ENCODE peak calls at places on chromosome 2, in ten cellular contexts. One of them, this sample, is unnamed.
A peak's percentile ranks its signal among the peaks of the same experiment; 100 is the strongest.

GRCh38 chr2:54524236-54524991 is 68.3 kb downstream of the SPTBN1 start:
- DNase-seq in transverse colon: no peak
- DNase-seq in brain pericyte: peak; percentile 47
- DNase-seq in head of caudate nucleus: no peak
- DNase-seq in T-helper 17 cell: no peak
- DNase-seq in tibial artery: no peak
- DNase-seq in MM.1S: peak; percentile 70
- DNase-seq in AG10803: peak; percentile 84
- DNase-seq in GM12865: peak; percentile 81
- DNase-seq in mammary epithelial cell: peak; percentile 59
- DNase-seq in this sample: peak; percentile 36

GRCh38 chr2:3823748-3824147 is 120.4 kb downstream of the DCDC2C start:
- DNase-seq in transverse colon: no peak
- DNase-seq in brain pericyte: no peak
- DNase-seq in head of caudate nucleus: no peak
- DNase-seq in T-helper 17 cell: no peak
- DNase-seq in tibial artery: no peak
- DNase-seq in MM.1S: no peak
- DNase-seq in AG10803: peak; percentile 5
- DNase-seq in GM12865: no peak
- DNase-seq in mammary epithelial cell: no peak
- DNase-seq in this sample: no peak

GRCh38 chr2:225452677-225453076 is 53.2 kb downstream of the NYAP2 start:
- DNase-seq in transverse colon: no peak
- DNase-seq in brain pericyte: no peak
- DNase-seq in head of caudate nucleus: no peak
- DNase-seq in T-helper 17 cell: no peak
- DNase-seq in tibial artery: no peak
- DNase-seq in MM.1S: no peak
- DNase-seq in AG10803: no peak
- DNase-seq in GM12865: no peak
- DNase-seq in mammary epithelial cell: no peak
- DNase-seq in this sample: no peak

GRCh38 chr2:31318360-31319336 is 84.7 kb downstream of the EHD3 start:
- DNase-seq in transverse colon: peak; percentile 49
- DNase-seq in brain pericyte: peak; percentile 70
- DNase-seq in head of caudate nucleus: no peak
- DNase-seq in T-helper 17 cell: no peak
- DNase-seq in tibial artery: peak; percentile 48
- DNase-seq in MM.1S: peak; percentile 55
- DNase-seq in AG10803: peak; percentile 83
- DNase-seq in GM12865: peak; percentile 45
- DNase-seq in mammary epithelial cell: peak; percentile 48
- DNase-seq in this sample: peak; percentile 76

GRCh38 chr2:119119076-119119710 is 39.4 kb downstream of the C1QL2 start:
- DNase-seq in transverse colon: no peak
- DNase-seq in brain pericyte: no peak
- DNase-seq in head of caudate nucleus: no peak
- DNase-seq in T-helper 17 cell: no peak
- DNase-seq in tibial artery: no peak
- DNase-seq in MM.1S: no peak
- DNase-seq in AG10803: no peak
- DNase-seq in GM12865: no peak
- DNase-seq in mammary epithelial cell: no peak
- DNase-seq in this sample: no peak

GRCh38 chr2:44834656-44835055 is 106.8 kb upstream of the SIX3 start:
- DNase-seq in transverse colon: no peak
- DNase-seq in brain pericyte: no peak
- DNase-seq in head of caudate nucleus: no peak
- DNase-seq in T-helper 17 cell: no peak
- DNase-seq in tibial artery: no peak
- DNase-seq in MM.1S: no peak
- DNase-seq in AG10803: no peak
- DNase-seq in GM12865: peak; percentile 53
- DNase-seq in mammary epithelial cell: no peak
- DNase-seq in this sample: no peak

GRCh38 chr2:127326289-127326945 is 32.5 kb upstream of the ERCC3 start:
- DNase-seq in transverse colon: no peak
- DNase-seq in brain pericyte: no peak
- DNase-seq in head of caudate nucleus: no peak
- DNase-seq in T-helper 17 cell: no peak
- DNase-seq in tibial artery: no peak
- DNase-seq in MM.1S: no peak
- DNase-seq in AG10803: no peak
- DNase-seq in GM12865: no peak
- DNase-seq in mammary epithelial cell: peak; percentile 14
- DNase-seq in this sample: no peak

GRCh38 chr2:191064590-191064989 is 50.6 kb upstream of the STAT1 start:
- DNase-seq in transverse colon: no peak
- DNase-seq in brain pericyte: no peak
- DNase-seq in head of caudate nucleus: no peak
- DNase-seq in T-helper 17 cell: no peak
- DNase-seq in tibial artery: no peak
- DNase-seq in MM.1S: no peak
- DNase-seq in AG10803: no peak
- DNase-seq in GM12865: no peak
- DNase-seq in mammary epithelial cell: no peak
- DNase-seq in this sample: no peak

GRCh38 chr2:178070824-178071223 is 1.8 kb downstream of the PDE11A start:
- DNase-seq in transverse colon: no peak
- DNase-seq in brain pericyte: no peak
- DNase-seq in head of caudate nucleus: no peak
- DNase-seq in T-helper 17 cell: no peak
- DNase-seq in tibial artery: no peak
- DNase-seq in MM.1S: no peak
- DNase-seq in AG10803: peak; percentile 22
- DNase-seq in GM12865: no peak
- DNase-seq in mammary epithelial cell: no peak
- DNase-seq in this sample: no peak

GRCh38 chr2:71882949-71883472 is 264.7 kb downstream of the CYP26B1 start:
- DNase-seq in transverse colon: peak; percentile 51
- DNase-seq in brain pericyte: peak; percentile 32
- DNase-seq in head of caudate nucleus: peak; percentile 85
- DNase-seq in T-helper 17 cell: no peak
- DNase-seq in tibial artery: peak; percentile 77
- DNase-seq in MM.1S: peak; percentile 14
- DNase-seq in AG10803: peak; percentile 98
- DNase-seq in GM12865: peak; percentile 7
- DNase-seq in mammary epithelial cell: peak; percentile 80
- DNase-seq in this sample: no peak

GRCh38 chr2:119659601-119660342 is 19.2 kb upstream of the TMEM177 start:
- DNase-seq in transverse colon: peak; percentile 42
- DNase-seq in brain pericyte: no peak
- DNase-seq in head of caudate nucleus: peak; percentile 72
- DNase-seq in T-helper 17 cell: no peak
- DNase-seq in tibial artery: no peak
- DNase-seq in MM.1S: peak; percentile 28
- DNase-seq in AG10803: peak; percentile 39
- DNase-seq in GM12865: peak; percentile 56
- DNase-seq in mammary epithelial cell: no peak
- DNase-seq in this sample: no peak

GRCh38 chr2:27932396-27932795 is 41.9 kb downstream of the BABAM2 start:
- DNase-seq in transverse colon: no peak
- DNase-seq in brain pericyte: no peak
- DNase-seq in head of caudate nucleus: no peak
- DNase-seq in T-helper 17 cell: no peak
- DNase-seq in tibial artery: no peak
- DNase-seq in MM.1S: no peak
- DNase-seq in AG10803: peak; percentile 48
- DNase-seq in GM12865: no peak
- DNase-seq in mammary epithelial cell: peak; percentile 78
- DNase-seq in this sample: no peak

This sample was measured in GDM1.